ENCODE peak calls at places on chromosomes 11 and 22, in six cellular contexts. O, V, D, T, R and W are unnamed samples.

GRCh38 chr22:36149464-36149863 is 11.1 kb downstream of the APOL3 start:
- DNase-seq in O (no peak), V (no peak), D (no peak), T (no peak), R (peak), W (no peak)

GRCh38 chr22:19120829-19121630 is 1.2 kb downstream of the DGCR2 start:
- DNase-seq in O (peak), V (no peak), D (peak), T (no peak), R (peak), W (peak)

GRCh38 chr11:7668911-7669310 is 4.4 kb downstream of the CYB5R2 start:
- DNase-seq in O (no peak), V (no peak), D (no peak), T (no peak), R (no peak), W (no peak)

GRCh38 chr22:27919943-27920755 is 1.1 kb upstream of the PITPNB start:
- DNase-seq in O (peak), V (peak), D (peak), T (no peak), R (peak), W (no peak)

GRCh38 chr11:73353422-73353821 is 22.8 kb upstream of the RELT start:
- DNase-seq in O (no peak), V (no peak), D (no peak), T (no peak), R (no peak), W (no peak)

GRCh38 chr11:26947379-26947844 is 46.5 kb upstream of the FIBIN start:
- DNase-seq in O (peak), V (peak), D (peak), T (no peak), R (peak), W (peak)

GRCh38 chr11:123511037-123511870 is 81.2 kb downstream of the GRAMD1B start:
- DNase-seq in O (peak), V (peak), D (peak), T (peak), R (peak), W (peak)

GRCh38 chr11:19259487-19260345 is 19.0 kb upstream of the E2F8 start:
- DNase-seq in O (peak), V (peak), D (peak), T (peak), R (peak), W (peak)

GRCh38 chr11:17924713-17925112 is 88.1 kb downstream of the SERGEF start:
- DNase-seq in O (no peak), V (no peak), D (no peak), T (no peak), R (no peak), W (no peak)

GRCh38 chr11:83097671-83098070 is 26.0 kb upstream of the RAB30 start:
- DNase-seq in O (no peak), V (no peak), D (no peak), T (no peak), R (no peak), W (no peak)

DNA sequence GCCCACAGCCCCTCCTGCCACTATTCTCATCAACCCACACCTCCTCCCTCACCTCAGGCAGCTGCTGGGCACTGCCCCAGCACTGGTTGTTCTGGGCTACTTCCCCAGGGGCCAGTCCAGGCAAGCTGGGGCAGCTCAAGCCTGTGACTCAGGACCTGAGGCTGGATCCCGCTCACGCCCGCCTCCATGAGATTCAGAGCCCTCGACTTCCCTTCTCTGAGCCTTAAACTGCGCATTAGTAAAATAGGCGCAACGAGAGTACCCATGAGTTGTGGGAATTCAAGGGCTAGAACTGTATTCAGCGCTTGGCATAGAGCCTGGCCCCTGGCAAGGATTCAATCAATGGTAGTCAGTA is 833 bp upstream of the CD82 start:
- DNase-seq in O (peak), V (no peak), D (peak), T (no peak), R (peak), W (peak)
- TF ChIP-seq POLR2A in O (no peak), V (no peak), D (peak), T (no peak), R (no peak), W (no peak)

DNA sequence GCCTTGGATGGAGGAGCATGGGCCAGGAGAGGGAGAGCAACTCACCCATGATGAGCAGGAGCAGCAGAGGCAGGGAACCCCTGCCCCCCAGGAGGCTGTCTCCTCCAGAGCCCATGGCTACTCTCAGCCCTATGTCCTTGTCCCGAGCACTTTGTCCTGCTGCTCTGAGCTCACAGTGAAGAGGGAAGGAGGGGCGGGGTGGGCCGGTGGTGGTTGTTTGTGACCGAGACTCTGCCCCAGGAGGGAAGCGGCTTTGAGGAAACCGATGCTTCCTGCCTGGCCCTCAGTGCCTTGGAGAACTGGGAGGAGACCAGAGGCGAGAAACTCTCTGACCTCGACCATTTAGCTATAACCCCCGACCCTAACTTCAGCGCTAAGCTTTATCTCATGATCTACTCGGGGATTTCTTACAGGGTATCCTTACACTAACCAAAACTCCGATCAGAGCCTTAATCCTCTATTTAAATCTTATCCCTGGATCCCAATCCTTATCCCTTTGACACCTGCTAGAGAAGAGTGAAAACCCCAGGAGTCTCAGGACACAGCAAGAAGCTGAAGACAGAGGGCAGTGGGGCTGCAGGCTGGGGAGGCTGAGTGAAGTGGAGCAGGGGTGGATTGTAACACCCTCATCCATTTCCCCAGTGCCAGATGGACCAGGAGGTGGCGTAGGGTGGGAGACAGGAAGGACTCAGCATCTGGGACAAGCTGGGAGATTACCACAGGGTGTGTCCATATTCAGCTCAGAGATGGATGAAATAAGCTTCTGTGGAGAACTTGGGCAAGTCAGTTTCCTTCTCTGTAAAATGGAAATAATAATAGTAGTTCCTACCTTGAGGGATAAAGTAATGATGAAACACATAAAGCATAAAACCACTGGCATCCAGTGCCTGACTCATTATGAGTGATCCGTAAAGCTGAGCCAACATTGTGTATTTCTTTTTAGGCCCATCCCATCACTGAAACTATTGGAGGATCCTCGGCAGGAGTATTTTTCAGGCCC is at the start of gene ROBO4:
- DNase-seq in O (no peak), V (peak), D (no peak), T (peak), R (no peak), W (no peak)
- TF ChIP-seq CTCF in O (no peak), V (no peak), D (no peak), T (no peak), R (no peak), W (no peak)

GRCh38 chr11:117204283-117205080 is 5.3 kb downstream of the TAGLN start:
- DNase-seq in O (no peak), V (peak), D (no peak), T (no peak), R (no peak), W (no peak)
- TF ChIP-seq POLR2A in O (no peak), V (no peak), D (no peak), T (peak), R (no peak), W (no peak)

GRCh38 chr11:64560941-64561340 is 30.1 kb upstream of the SLC22A12 start:
- DNase-seq in O (no peak), V (no peak), D (no peak), T (no peak), R (no peak), W (no peak)

GRCh38 chr11:64558065-64558745 is 32.8 kb upstream of the SLC22A12 start:
- DNase-seq in O (no peak), V (no peak), D (no peak), T (no peak), R (no peak), W (no peak)

GRCh38 chr11:64558869-64559268 is 32.2 kb upstream of the SLC22A12 start:
- DNase-seq in O (no peak), V (no peak), D (no peak), T (no peak), R (no peak), W (no peak)

GRCh38 chr11:64560139-64560771 is 30.8 kb upstream of the SLC22A12 start:
- DNase-seq in O (no peak), V (no peak), D (no peak), T (no peak), R (no peak), W (no peak)

DNA sequence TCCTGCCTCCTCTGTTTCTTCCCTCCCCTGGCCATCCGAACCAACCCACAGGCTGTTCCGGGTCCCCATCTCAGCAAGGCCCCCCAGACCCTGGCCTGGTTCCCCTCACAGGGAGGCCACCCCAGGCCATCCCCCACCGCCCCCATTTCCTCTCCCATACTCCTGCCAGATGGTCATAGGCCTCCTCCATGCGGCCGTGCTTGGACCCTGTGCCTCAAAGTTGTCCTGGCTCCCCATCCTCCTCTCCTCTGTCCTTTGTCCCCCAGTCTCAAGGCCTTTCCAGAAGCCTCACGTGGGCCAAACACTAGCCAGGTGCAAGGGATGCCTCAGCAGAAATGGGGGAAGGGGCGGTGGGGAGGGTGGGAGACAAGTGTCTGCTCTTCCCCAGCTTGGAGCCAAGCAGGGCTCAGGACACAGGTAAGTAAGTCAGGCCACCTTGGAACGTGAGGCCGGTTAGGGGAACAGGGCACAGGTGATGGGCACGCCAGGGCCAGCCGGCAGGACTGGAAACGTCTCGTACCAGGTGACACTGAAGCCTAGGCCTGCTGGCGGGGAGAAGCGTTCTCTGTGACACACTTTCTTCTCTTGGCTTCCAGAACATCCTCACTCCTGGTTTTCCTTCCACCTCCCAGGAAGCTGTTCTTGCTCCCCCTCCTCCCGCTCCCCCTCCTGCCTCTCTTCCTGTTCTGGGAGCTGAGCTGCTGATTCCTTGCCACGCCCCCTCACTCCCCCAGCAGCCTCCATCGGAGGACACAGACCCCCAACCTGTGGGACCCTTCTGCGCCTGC is 31.5 kb upstream of the SLC22A12 start:
- DNase-seq in O (no peak), V (no peak), D (no peak), T (no peak), R (no peak), W (no peak)
- TF ChIP-seq CTCF in O (no peak), V (no peak), D (no peak), T (no peak), R (no peak), W (no peak)

DNA sequence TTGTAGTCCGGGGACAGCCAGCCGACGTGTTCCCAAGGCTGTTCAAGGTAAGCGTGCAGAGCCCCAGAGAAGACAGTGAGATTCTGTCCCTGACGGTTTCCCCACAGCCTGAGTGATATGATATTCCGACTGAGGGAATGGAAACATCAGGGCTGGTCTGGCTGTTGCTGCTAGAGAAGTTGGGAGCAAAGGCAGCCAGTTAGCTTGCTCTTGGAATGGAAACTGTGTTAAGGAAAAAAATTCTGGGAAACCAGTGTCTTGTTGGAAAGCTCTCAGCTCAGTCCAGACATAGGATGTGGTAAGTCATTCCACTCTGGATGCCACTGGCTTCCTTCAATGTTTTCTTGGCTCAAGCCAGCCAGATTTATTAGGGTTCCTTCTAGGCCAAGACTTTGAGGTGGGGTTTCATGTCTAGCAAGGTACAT is 8.8 kb downstream of the CRY2 start:
- DNase-seq in O (no peak), V (no peak), D (no peak), T (no peak), R (no peak), W (no peak)
- TF ChIP-seq POLR2A in O (no peak), V (no peak), D (no peak), T (no peak), R (no peak), W (no peak)

GRCh38 chr11:8941341-8942103 is 1.3 kb downstream of the ASCL3 start:
- DNase-seq in O (no peak), V (no peak), D (no peak), T (no peak), R (no peak), W (no peak)

GRCh38 chr11:8937159-8937558 is 4.4 kb upstream of the C11orf16 start:
- DNase-seq in O (no peak), V (no peak), D (no peak), T (no peak), R (no peak), W (no peak)

GRCh38 chr11:8937659-8938058 is 4.9 kb upstream of the C11orf16 start:
- DNase-seq in O (no peak), V (no peak), D (no peak), T (no peak), R (no peak), W (no peak)

GRCh38 chr11:8947230-8947943 is 4.6 kb upstream of the ASCL3 start:
- DNase-seq in O (no peak), V (no peak), D (no peak), T (no peak), R (no peak), W (no peak)

GRCh38 chr11:8942518-8943066 is at the start of gene ASCL3:
- DNase-seq in O (no peak), V (no peak), D (no peak), T (no peak), R (no peak), W (no peak)
- TF ChIP-seq CTCF in O (no peak), V (no peak), D (no peak), T (no peak), R (no peak), W (no peak)